ENCODE peak calls at places on chromosomes 4 and X, in five cellular contexts. L is prostate gland, I is breast epithelium, T is WERI-Rb-1, R is cardiac muscle cell. P is an unnamed sample.

GRCh38 chr4:132065940-132066495 is 1083.1 kb upstream of the PCDH10 start:
- DNase-seq in R (no peak), L (no peak), T (no peak), I (no peak), P (no peak)

GRCh38 chr4:15568814-15569213 is 86.3 kb downstream of the FBXL5 start:
- DNase-seq in T (no peak), I (no peak), L (no peak), R (no peak), P (no peak)

GRCh38 chrX:1427756-1428155 is 25.0 kb downstream of the ASMTL start:
- DNase-seq in I (peak; percentile 45), T (peak; percentile 6), L (no peak), R (no peak), P (no peak)

GRCh38 chrX:9392445-9392844 is 72.4 kb upstream of the TBL1X start:
- DNase-seq in T (no peak), R (no peak), I (no peak), L (no peak), P (no peak)

GRCh38 chr4:99404595-99405287 is 30.4 kb downstream of the ADH7 start:
- DNase-seq in I (no peak), R (peak; percentile 90), T (no peak), L (no peak), P (no peak)

GRCh38 chr4:158496030-158496741 is 25.5 kb upstream of the RXFP1 start:
- DNase-seq in T (peak; percentile 68), L (no peak), I (no peak), R (peak; percentile 20), P (no peak)

GRCh38 chrX:155767101-155767878 is 113.9 kb upstream of the VAMP7 start:
- DNase-seq in I (no peak), L (peak; percentile 57), R (peak; percentile 87), T (peak; percentile 88), P (peak; percentile 74)

GRCh38 chr4:67750691-67751090 is 3.5 kb downstream of the GNRHR start:
- DNase-seq in L (no peak), T (no peak), I (no peak), R (no peak), P (no peak)

GRCh38 chrX:29487214-29487613 is 728.1 kb upstream of the MAGEB2 start:
- DNase-seq in R (no peak), I (no peak), T (no peak), L (no peak), P (no peak)
- H3K27ac ChIP-seq in R (no peak overlapping the region), I (no peak overlapping the region), T (no peak overlapping the region), L (no peak overlapping the region), P (no peak overlapping the region)

DNA sequence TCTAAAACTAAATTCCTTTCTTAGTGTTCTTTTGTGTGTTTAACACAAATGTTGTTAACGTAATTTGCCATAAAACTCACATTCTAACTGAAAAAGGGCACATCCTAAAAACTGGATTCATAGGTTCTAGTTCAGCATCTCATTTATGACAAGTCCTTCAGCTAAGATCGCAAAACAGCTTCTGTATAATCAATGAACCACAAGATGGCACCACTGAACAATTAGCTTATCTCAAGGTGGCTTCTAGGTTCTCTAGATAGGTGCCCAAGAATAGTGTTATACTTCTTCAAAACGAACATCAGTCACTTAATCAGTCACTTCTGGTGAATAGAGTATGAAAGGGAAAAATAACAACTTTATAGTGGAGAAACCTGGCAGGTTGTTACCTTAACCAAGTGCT is 54.3 kb downstream of the NRK start:
- DNase-seq in L (no peak), R (peak; percentile 16), T (no peak), I (no peak), P (no peak)
- TF ChIP-seq CTCF in L (no peak), R (peak; percentile 19), T (peak; percentile 33), I (no peak), P (no peak)

DNA sequence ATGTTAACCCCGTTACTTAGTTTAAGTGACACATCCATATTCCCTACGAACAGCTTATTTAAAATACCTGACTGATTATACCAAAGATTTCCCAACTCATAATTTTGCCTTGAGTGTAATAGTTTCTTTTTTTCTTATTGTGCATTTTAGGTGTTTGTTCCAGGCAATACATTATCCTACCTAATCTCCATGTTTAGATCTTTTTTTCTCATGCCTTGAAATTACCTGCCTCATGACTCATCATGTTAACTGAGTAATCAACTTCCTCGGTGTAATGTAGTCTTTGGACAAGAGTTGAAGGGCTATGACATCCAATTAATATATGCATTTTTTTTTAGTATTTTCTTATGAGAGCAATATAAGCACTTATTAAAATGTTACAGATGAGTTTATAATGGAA is 228.7 kb upstream of the ANKRD50 start:
- DNase-seq in I (no peak), T (no peak), R (no peak), L (no peak), P (no peak)
- H3K27ac ChIP-seq in I (peak overlapping the region; percentile 69), T (no peak overlapping the region), R (no peak overlapping the region), L (no peak overlapping the region), P (no peak overlapping the region)

GRCh38 chrX:72294497-72294896 is 11.2 kb downstream of the CITED1 start:
- DNase-seq in I (no peak), L (no peak), R (no peak), T (no peak), P (no peak)
- TF ChIP-seq CTCF in I (no peak), L (no peak), R (no peak), T (no peak), P (no peak)